ENCODE peak calls at places on chromosome 22, in eight cellular contexts. A is activated CD8-positive, alpha-beta T cell treated with anti-CD3 and anti-CD28 coated beads, Interleukin-2, amount 10 ng/mL, durations not matched to agents 7 days and 5 days; S is myocyte; D is EL; N is HL-60; K is effector memory CD8-positive, alpha-beta T cell; C is activated gamma-delta T cell treated with anti-CD3 and anti-CD28 coated beads, Interleukin-2, amount 50 U/mL, for 16 hours; Y is GF-D8. V is an unnamed sample.

GRCh38 chr22:32545801-32546200 is 71.2 kb downstream of the FBXO7 start:
- DNase-seq in C (no peak), Y (no peak), A (no peak), D (peak), N (no peak), S (no peak), K (no peak), V (no peak)

GRCh38 chr22:20090730-20091240 is 10.7 kb downstream of the DGCR8 start:
- DNase-seq in K (no peak), D (no peak), N (peak), S (no peak), C (no peak), A (no peak), Y (no peak), V (no peak)

GRCh38 chr22:19896665-19897355 is 42.1 kb upstream of the GNB1L start:
- DNase-seq in Y (no peak), A (peak), S (no peak), K (no peak), C (no peak), N (no peak), D (no peak), V (peak)

GRCh38 chr22:29623059-29623458 is 19.6 kb downstream of the NF2 start:
- DNase-seq in Y (no peak), D (no peak), A (no peak), K (no peak), N (no peak), S (no peak), C (no peak), V (no peak)

GRCh38 chr22:40463727-40464126 is 93.3 kb downstream of the SGSM3 start:
- DNase-seq in N (no peak), Y (no peak), A (peak), D (no peak), C (peak), S (no peak), K (no peak), V (no peak)

GRCh38 chr22:37021710-37022482 is 2.4 kb downstream of the MPST start:
- DNase-seq in K (peak), D (peak), N (peak), S (peak), A (peak), C (peak), Y (no peak), V (no peak)

GRCh38 chr22:50700387-50701075 is 27.9 kb downstream of the SHANK3 start:
- DNase-seq in S (no peak), A (no peak), Y (no peak), K (no peak), D (no peak), C (no peak), N (no peak), V (no peak)

GRCh38 chr22:19536564-19536963 is 12.4 kb upstream of the CLDN5 start:
- DNase-seq in D (no peak), C (no peak), N (no peak), K (no peak), Y (no peak), S (no peak), A (no peak), V (no peak)

GRCh38 chr22:45310331-45311032 is 748 bp downstream of the FAM118A start:
- DNase-seq in S (no peak), D (no peak), A (peak), N (no peak), K (no peak), Y (no peak), C (no peak), V (no peak)

GRCh38 chr22:43946391-43946680 is 8.9 kb upstream of the SAMM50 start:
- DNase-seq in Y (no peak), A (peak), C (no peak), K (no peak), S (no peak), N (peak), D (no peak), V (peak)

GRCh38 chr22:41912338-41913039 is 2.4 kb downstream of the SHISA8 start:
- DNase-seq in D (no peak), Y (no peak), A (no peak), C (no peak), N (no peak), S (no peak), K (no peak), V (no peak)

GRCh38 chr22:48423481-48423901 is 1404.2 kb downstream of the BRD1 start:
- DNase-seq in N (no peak), K (no peak), D (peak), Y (no peak), S (no peak), C (no peak), A (no peak), V (no peak)

GRCh38 chr22:45061332-45061731 is 51.5 kb upstream of the PHF21B start:
- DNase-seq in K (no peak), D (no peak), Y (no peak), N (no peak), A (no peak), C (no peak), S (no peak), V (no peak)

GRCh38 chr22:31272522-31273446 is 19.5 kb downstream of the PIK3IP1 start:
- DNase-seq in S (peak), Y (peak), K (peak), D (peak), C (peak), A (peak), N (peak), V (peak)

GRCh38 chr22:19847345-19847632 is 7.4 kb downstream of the GNB1L start:
- DNase-seq in D (no peak), S (no peak), Y (no peak), C (no peak), K (no peak), A (no peak), N (no peak), V (no peak)

GRCh38 chr22:44683881-44684280 is 18.1 kb upstream of the PRR5 start:
- DNase-seq in C (no peak), S (no peak), A (no peak), N (no peak), K (no peak), D (no peak), Y (no peak), V (no peak)

GRCh38 chr22:36221799-36222751 is 17.3 kb downstream of the APOL2 start:
- DNase-seq in C (no peak), Y (no peak), K (peak), D (no peak), S (no peak), N (peak), A (peak), V (peak)

GRCh38 chr22:19852177-19852781 is 2.4 kb downstream of the GNB1L start:
- DNase-seq in C (no peak), S (peak), K (no peak), N (no peak), D (no peak), Y (no peak), A (no peak), V (no peak)